ENCODE peak calls at places on chromosomes 11 and 22, in four cellular contexts. T is dorsolateral prefrontal cortex, D is WERI-Rb-1, M is AML-193. R is an unnamed sample.

GRCh38 chr11:62705401-62705800 is 1.8 kb downstream of the BSCL2 start:
- DNase-seq in T (no peak), M (no peak), D (peak), R (no peak)

GRCh38 chr11:114496915-114497314 is 57.6 kb downstream of the REXO2 start:
- DNase-seq in M (no peak), T (no peak), D (no peak), R (no peak)

GRCh38 chr11:57942808-57943207 is 80.9 kb upstream of the OR9Q1 start:
- DNase-seq in T (no peak), M (no peak), D (no peak), R (no peak)

GRCh38 chr22:36162127-36163034 is 1.8 kb upstream of the APOL3 start:
- DNase-seq in M (no peak), D (no peak), T (no peak), R (no peak)

GRCh38 chr11:17542249-17542648 is 2.0 kb downstream of the USH1C start:
- DNase-seq in T (no peak), D (no peak), M (no peak), R (no peak)

GRCh38 chr11:92932023-92932422 is 37.4 kb upstream of the MTNR1B start:
- DNase-seq in M (no peak), D (no peak), T (no peak), R (no peak)

GRCh38 chr11:13535819-13536218 is 40.0 kb upstream of the PTH start:
- DNase-seq in D (peak), T (no peak), M (no peak), R (peak)

GRCh38 chr11:122742350-122742749 is 86.8 kb downstream of the UBASH3B start:
- DNase-seq in D (no peak), T (no peak), M (no peak), R (no peak)

GRCh38 chr11:22342599-22343138 is 4.5 kb downstream of the SLC17A6 start:
- DNase-seq in T (no peak), D (no peak), M (no peak), R (no peak)

GRCh38 chr22:30485362-30485988 is 13.7 kb upstream of the SEC14L3 start:
- DNase-seq in D (peak), M (peak), T (peak), R (peak)

GRCh38 chr11:10072142-10072541 is 221.9 kb downstream of the SBF2 start:
- DNase-seq in D (no peak), T (no peak), M (no peak), R (no peak)